ENCODE peak calls at places on chromosomes 12 and 14, in five cellular contexts. A is GM13977, O is foreskin fibroblast, L is GM23338, F is fibroblast of lung. H is an unnamed sample.

GRCh38 chr14:101006008-101006407 is 102.5 kb upstream of the RTL1 start:
- DNase-seq in F (no peak), A (peak), L (no peak), O (no peak), H (no peak)

GRCh38 chr12:122893208-122894151 is 2.4 kb downstream of the VPS37B start:
- DNase-seq in O (no peak), L (no peak), A (no peak), F (no peak), H (no peak)

GRCh38 chr12:69570545-69571399 is 14.5 kb upstream of the CCT2 start:
- DNase-seq in A (peak), F (peak), L (peak), O (peak), H (peak)

GRCh38 chr12:52628111-52628507 is 9.8 kb upstream of the KRT73 start:
- DNase-seq in O (no peak), L (no peak), F (no peak), A (no peak), H (no peak)

GRCh38 chr14:92563359-92563758 is 49.8 kb downstream of the RIN3 start:
- DNase-seq in O (peak), A (peak), L (no peak), F (peak), H (peak)

GRCh38 chr14:24849471-24849870 is 200.5 kb downstream of the STXBP6 start:
- DNase-seq in F (no peak), L (no peak), A (no peak), O (peak), H (no peak)

GRCh38 chr12:53234236-53234635 is 2.2 kb upstream of the RARG start:
- DNase-seq in L (peak), O (peak), A (no peak), F (no peak), H (no peak)

GRCh38 chr14:53793790-53794560 is 162.7 kb downstream of the BMP4 start:
- DNase-seq in F (peak), O (peak), A (no peak), L (no peak), H (no peak)

GRCh38 chr14:90518075-90518940 is 121.5 kb downstream of the CALM1 start:
- DNase-seq in O (no peak), F (no peak), A (no peak), L (no peak), H (no peak)

GRCh38 chr12:89962648-89963047 is 254.0 kb upstream of the ATP2B1 start:
- DNase-seq in L (no peak), F (no peak), A (no peak), O (no peak), H (no peak)
- TF ChIP-seq CTCF in L (peak), F (no peak), A (no peak), O (no peak), H (no peak)

GRCh38 chr12:114360485-114360884 is 45.5 kb downstream of the TBX5 start:
- DNase-seq in A (no peak), L (no peak), O (no peak), F (no peak), H (no peak)

GRCh38 chr12:114355389-114356088 is 50.4 kb downstream of the TBX5 start:
- DNase-seq in A (no peak), O (peak), F (no peak), L (peak), H (no peak)
- TF ChIP-seq CTCF in A (no peak), O (peak), F (peak), L (peak), H (no peak)

GRCh38 chr12:12331896-12332295 is 18.1 kb downstream of the MANSC1 start:
- DNase-seq in A (no peak), L (no peak), F (no peak), O (no peak), H (no peak)

GRCh38 chr12:12336049-12336411 is 14.0 kb downstream of the MANSC1 start:
- DNase-seq in F (peak), O (peak), A (no peak), L (no peak), H (peak)

GRCh38 chr12:12334710-12335040 is 15.4 kb downstream of the MANSC1 start:
- DNase-seq in L (no peak), A (no peak), O (no peak), F (no peak), H (no peak)

GRCh38 chr12:12333407-12333831 is 16.6 kb downstream of the MANSC1 start:
- DNase-seq in O (no peak), A (no peak), L (no peak), F (peak), H (no peak)

GRCh38 chr12:12333980-12334709 is 15.9 kb downstream of the MANSC1 start:
- DNase-seq in F (peak), L (peak), A (peak), O (peak), H (peak)
- TF ChIP-seq CTCF in F (peak), L (peak), A (peak), O (peak), H (peak)

DNA sequence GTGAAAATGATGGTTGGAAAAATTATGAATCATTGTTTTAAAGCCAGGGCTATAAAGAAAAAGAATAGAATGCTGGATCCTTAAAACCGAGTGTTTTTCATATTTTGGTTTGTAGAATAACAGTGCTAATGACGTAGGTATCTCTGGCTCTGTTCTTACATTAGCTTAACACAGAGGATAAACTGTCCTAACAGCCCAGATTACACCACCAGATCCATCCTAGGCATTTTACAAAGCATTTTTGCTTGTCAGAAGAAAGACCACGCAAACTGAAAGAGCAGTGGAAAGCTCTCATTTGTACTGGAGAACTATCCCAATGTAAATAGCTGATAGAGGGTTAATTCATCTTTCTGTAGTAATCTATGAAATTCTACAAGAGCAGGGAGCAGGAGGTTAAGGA is 13.6 kb downstream of the IFT81 start:
- DNase-seq in L (no peak), O (no peak), A (no peak), F (no peak), H (no peak)
- TF ChIP-seq CTCF in L (no peak), O (no peak), A (no peak), F (no peak), H (no peak)

DNA sequence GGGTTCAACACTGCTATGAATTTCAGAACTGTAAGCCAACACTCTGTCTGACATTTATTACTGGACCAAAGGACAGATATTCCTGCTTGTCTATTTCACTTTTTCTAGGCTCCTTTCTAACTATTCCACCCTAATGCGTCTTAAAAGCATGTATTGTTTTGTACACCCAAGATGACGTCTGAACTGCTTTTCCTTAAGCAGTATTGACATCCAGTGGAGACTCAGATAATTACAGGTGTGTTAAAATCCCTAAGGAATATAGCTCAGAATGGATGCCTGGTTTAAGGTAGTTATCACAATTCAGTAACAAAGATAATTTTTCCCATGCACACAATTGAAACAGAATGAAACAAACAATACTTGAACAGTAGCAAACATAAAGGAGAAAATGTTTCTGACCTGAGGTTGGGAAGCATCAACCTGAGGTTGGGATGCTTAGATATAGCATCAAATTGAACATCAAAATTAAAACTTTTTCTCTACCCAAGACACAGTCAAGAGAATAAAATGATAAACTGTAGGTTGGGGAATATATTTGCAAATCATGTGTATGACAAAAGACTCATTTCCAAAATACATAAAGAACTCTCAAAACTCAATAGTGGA is 93.7 kb upstream of the PTPRR start:
- DNase-seq in L (peak), O (peak), A (no peak), F (peak), H (no peak)
- TF ChIP-seq CTCF in L (peak), O (no peak), A (no peak), F (peak), H (no peak)

GRCh38 chr14:23727566-23728335 is 91.6 kb downstream of the DHRS2 start:
- DNase-seq in F (peak), O (peak), L (peak), A (peak), H (peak)
- TF ChIP-seq CTCF in F (peak), O (peak), L (peak), A (peak), H (no peak)